ENCODE peak calls at places on chromosomes 2 and 18, in ten cellular contexts. T, F, R, K, O, Q, B, E, N and X are unnamed samples.

GRCh38 chr2:143668236-143668635 is 539.0 kb downstream of the ARHGAP15 start:
- DNase-seq in T (no peak), F (no peak), R (no peak), K (no peak), O (no peak), Q (no peak), B (no peak), E (no peak), N (no peak), X (no peak)

GRCh38 chr2:142756430-142756829 is 121.0 kb upstream of the KYNU start:
- DNase-seq in T (no peak), F (no peak), R (no peak), K (no peak), O (peak; percentile 21), Q (no peak), B (no peak), E (no peak), N (no peak), X (no peak)

GRCh38 chr2:222038086-222038802 is 260.6 kb downstream of the PAX3 start:
- DNase-seq in T (no peak), F (no peak), R (no peak), K (peak; percentile 39), O (peak; percentile 9), Q (no peak), B (peak; percentile 40), E (no peak), N (no peak), X (no peak)

GRCh38 chr18:50429207-50429948 is 54.5 kb downstream of the SKA1 start:
- DNase-seq in T (no peak), F (no peak), R (no peak), K (peak; percentile 66), O (peak; percentile 62), Q (no peak), B (peak; percentile 34), E (no peak), N (no peak), X (peak; percentile 30)

GRCh38 chr2:225598922-225599321 is 199.4 kb downstream of the NYAP2 start:
- DNase-seq in T (no peak), F (no peak), R (no peak), K (no peak), O (no peak), Q (no peak), B (peak; percentile 56), E (no peak), N (no peak), X (no peak)

GRCh38 chr18:55079481-55080350 is 120.5 kb upstream of the CCDC68 start:
- DNase-seq in T (no peak), F (no peak), R (no peak), K (peak; percentile 7), O (no peak), Q (no peak), B (no peak), E (no peak), N (no peak), X (no peak)

GRCh38 chr18:59357928-59358327 is 1.1 kb downstream of the LMAN1 start:
- DNase-seq in T (no peak), F (no peak), R (peak; percentile 20), K (peak; percentile 10), O (peak; percentile 66), Q (no peak), B (peak; percentile 43), E (no peak), N (no peak), X (no peak)

GRCh38 chr2:23526114-23526513 is 141.1 kb downstream of the KLHL29 start:
- DNase-seq in T (no peak), F (no peak), R (no peak), K (no peak), O (no peak), Q (no peak), B (no peak), E (no peak), N (no peak), X (no peak)

GRCh38 chr2:218375212-218375611 is 6.9 kb upstream of the SLC11A1 start:
- DNase-seq in T (no peak), F (no peak), R (no peak), K (no peak), O (peak; percentile 90), Q (no peak), B (no peak), E (no peak), N (no peak), X (no peak)

GRCh38 chr18:25724121-25724520 is 366.3 kb downstream of the SS18 start:
- DNase-seq in T (no peak), F (no peak), R (no peak), K (no peak), O (no peak), Q (no peak), B (no peak), E (no peak), N (no peak), X (no peak)

GRCh38 chr2:28084564-28084963 is 194.0 kb downstream of the BABAM2 start:
- DNase-seq in T (no peak), F (no peak), R (no peak), K (no peak), O (peak; percentile 47), Q (no peak), B (no peak), E (no peak), N (no peak), X (no peak)

GRCh38 chr2:210399440-210400041 is 77.0 kb downstream of the LANCL1 start:
- DNase-seq in T (no peak), F (no peak), R (no peak), K (peak; percentile 27), O (peak; percentile 42), Q (no peak), B (no peak), E (no peak), N (no peak), X (no peak)

GRCh38 chr18:9766076-9766481 is 58.0 kb downstream of the RAB31 start:
- DNase-seq in T (no peak), F (no peak), R (no peak), K (no peak), O (no peak), Q (no peak), B (no peak), E (no peak), N (no peak), X (no peak)

GRCh38 chr2:160324161-160324768 is 124.2 kb upstream of the ITGB6 start:
- DNase-seq in T (no peak), F (peak; percentile 58), R (no peak), K (peak; percentile 59), O (peak; percentile 77), Q (no peak), B (peak; percentile 69), E (no peak), N (peak; percentile 68), X (peak; percentile 58)

GRCh38 chr2:126828051-126828450 is 70.6 kb upstream of the TEX51 start:
- DNase-seq in T (no peak), F (no peak), R (no peak), K (no peak), O (no peak), Q (no peak), B (peak; percentile 57), E (no peak), N (no peak), X (no peak)

GRCh38 chr18:74116628-74117554 is 30.7 kb downstream of the FBXO15 start:
- DNase-seq in T (no peak), F (no peak), R (peak; percentile 26), K (peak; percentile 65), O (peak; percentile 66), Q (peak; percentile 67), B (peak; percentile 41), E (no peak), N (no peak), X (peak; percentile 41)
- TF ChIP-seq CTCF in T (peak; percentile 48), F (peak; percentile 56), R (peak; percentile 84), K (peak; percentile 72), O (peak; percentile 81), Q (peak; percentile 89), B (peak; percentile 51), E (no peak), N (peak; percentile 62), X (peak; percentile 70)

DNA sequence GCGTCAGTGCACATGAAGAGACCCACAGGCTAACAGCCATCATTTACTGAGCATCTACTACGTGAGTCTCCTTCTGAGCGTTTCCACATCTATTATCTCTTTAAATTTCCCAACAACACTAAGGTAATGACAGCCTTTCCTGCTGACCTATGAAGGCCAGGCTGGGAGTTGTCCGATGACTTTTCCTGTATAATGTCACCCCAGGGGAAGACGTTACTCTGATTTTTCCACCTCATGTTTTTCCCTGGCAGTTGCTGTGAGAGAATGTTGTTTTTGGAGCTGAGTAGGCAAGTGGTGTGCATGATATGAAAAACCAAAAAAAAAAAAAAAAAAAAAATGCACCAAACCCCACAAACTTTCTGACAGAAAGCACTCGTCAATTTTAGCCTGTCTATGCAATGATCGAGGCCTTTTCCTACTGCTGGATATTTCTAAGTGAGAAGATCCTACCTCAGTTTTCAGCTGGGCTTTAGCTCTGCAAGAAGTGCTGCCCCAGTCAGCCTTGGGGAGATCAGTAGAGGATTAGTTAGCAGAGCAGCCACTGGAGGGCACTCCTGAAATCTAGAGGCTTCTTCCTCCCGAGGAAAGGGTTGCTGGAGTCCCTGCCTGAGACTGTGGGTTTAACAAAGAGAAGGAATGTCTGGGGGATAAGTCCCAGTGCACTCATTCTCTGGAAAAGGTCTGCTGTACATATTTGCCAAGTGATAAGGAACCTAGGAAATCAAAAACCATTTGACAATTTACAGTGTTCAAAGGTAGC is 207.5 kb downstream of the SLC8A1 start:
- DNase-seq in T (no peak), F (peak; percentile 65), R (no peak), K (peak; percentile 71), O (peak; percentile 77), Q (peak; percentile 80), B (peak; percentile 56), E (no peak), N (no peak), X (peak; percentile 59)
- TF ChIP-seq CTCF in T (no peak), F (no peak), R (peak; percentile 71), K (peak; percentile 71), O (peak; percentile 76), Q (peak; percentile 72), B (peak; percentile 63), E (peak; percentile 20), N (peak; percentile 46), X (peak; percentile 24)

GRCh38 chr18:66548747-66549146 is 55.1 kb downstream of the CDH19 start:
- DNase-seq in T (no peak), F (no peak), R (no peak), K (peak; percentile 20), O (no peak), Q (no peak), B (no peak), E (no peak), N (no peak), X (no peak)
- TF ChIP-seq CTCF in T (no peak), F (no peak), R (no peak), K (no peak), O (peak; percentile 9), Q (peak; percentile 90), B (no peak), E (no peak), N (peak; percentile 10), X (no peak)

DNA sequence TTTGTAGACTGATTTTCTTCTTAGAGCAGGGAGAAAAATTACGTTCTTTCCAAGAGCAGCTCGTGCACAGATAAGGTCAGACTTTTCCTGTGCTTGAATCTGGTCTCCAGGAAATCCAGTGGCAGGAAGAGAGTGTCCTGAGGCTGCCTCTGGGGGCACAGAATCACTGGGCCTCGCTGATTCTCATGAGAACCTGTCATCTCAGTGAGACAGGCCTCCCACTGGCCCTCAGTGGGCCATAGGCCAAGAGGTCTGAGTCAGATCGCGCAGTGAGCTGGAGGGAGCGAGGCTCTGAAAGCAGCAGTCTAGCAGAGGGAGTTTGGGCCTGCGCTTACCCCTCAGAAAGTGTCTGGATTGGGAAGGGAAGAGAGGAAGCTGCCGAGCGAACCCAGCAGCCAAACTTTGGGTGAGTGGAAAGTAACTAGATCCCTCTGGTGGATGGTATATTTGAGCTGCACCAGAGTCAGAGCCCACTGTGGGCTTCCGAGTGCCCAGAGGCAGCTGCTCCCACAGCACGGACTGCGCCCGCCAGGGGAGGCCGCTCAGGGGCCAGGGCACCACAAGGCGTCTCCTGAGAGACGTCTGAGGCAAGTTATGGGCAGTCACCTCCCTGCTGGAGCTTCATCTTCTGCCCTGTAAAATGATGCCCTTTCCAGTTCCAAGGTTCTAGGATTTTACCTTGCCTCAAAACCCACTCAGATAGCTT is 8.2 kb downstream of the GDF7 start:
- DNase-seq in T (peak; percentile 87), F (no peak), R (peak; percentile 60), K (no peak), O (peak; percentile 88), Q (no peak), B (no peak), E (no peak), N (no peak), X (no peak)
- TF ChIP-seq CTCF in T (no peak), F (no peak), R (no peak), K (no peak), O (no peak), Q (no peak), B (no peak), E (no peak), N (no peak), X (no peak)